ENCODE peak calls at places on chromosomes 12 and 14, in four cellular contexts. S is upper lobe of right lung, V is aorta, L is BJ. J is an unnamed sample.

GRCh38 chr12:24212496-24212895 is 263.0 kb upstream of the SOX5 start:
- DNase-seq in S (no peak), L (no peak), V (no peak), J (no peak)

GRCh38 chr12:57837779-57838562 is 8.6 kb downstream of the CTDSP2 start:
- DNase-seq in V (peak), S (peak), L (no peak), J (peak)

GRCh38 chr12:92144631-92145480 is 790 bp downstream of the BTG1 start:
- DNase-seq in V (peak), L (no peak), S (peak), J (no peak)

GRCh38 chr14:58712357-58712756 is 74.6 kb downstream of the DACT1 start:
- DNase-seq in V (no peak), S (no peak), L (no peak), J (no peak)

GRCh38 chr14:34340226-34340625 is 121.8 kb downstream of the SPTSSA start:
- DNase-seq in L (no peak), V (no peak), S (no peak), J (no peak)

GRCh38 chr14:96357216-96357615 is 5.9 kb downstream of the ATG2B start:
- DNase-seq in V (no peak), L (no peak), S (no peak), J (no peak)

GRCh38 chr14:73494593-73494992 is 3.9 kb downstream of the RIOX1 start:
- DNase-seq in V (no peak), L (no peak), S (no peak), J (no peak)

GRCh38 chr12:85036736-85037135 is 585 bp downstream of the LRRIQ1 start:
- DNase-seq in V (no peak), L (no peak), S (no peak), J (no peak)

GRCh38 chr12:7221486-7221885 is 32.0 kb downstream of the PEX5 start:
- DNase-seq in L (no peak), S (no peak), V (no peak), J (no peak)

GRCh38 chr14:40850191-40850590 is 756.5 kb upstream of the LRFN5 start:
- DNase-seq in V (no peak), S (no peak), L (no peak), J (no peak)

GRCh38 chr12:131612092-131612755 is 98.7 kb upstream of the SFSWAP start:
- DNase-seq in S (no peak), L (no peak), V (no peak), J (no peak)
- H3K4me3 ChIP-seq in S (no peak), L (no peak), V (no peak), J (no peak)

DNA sequence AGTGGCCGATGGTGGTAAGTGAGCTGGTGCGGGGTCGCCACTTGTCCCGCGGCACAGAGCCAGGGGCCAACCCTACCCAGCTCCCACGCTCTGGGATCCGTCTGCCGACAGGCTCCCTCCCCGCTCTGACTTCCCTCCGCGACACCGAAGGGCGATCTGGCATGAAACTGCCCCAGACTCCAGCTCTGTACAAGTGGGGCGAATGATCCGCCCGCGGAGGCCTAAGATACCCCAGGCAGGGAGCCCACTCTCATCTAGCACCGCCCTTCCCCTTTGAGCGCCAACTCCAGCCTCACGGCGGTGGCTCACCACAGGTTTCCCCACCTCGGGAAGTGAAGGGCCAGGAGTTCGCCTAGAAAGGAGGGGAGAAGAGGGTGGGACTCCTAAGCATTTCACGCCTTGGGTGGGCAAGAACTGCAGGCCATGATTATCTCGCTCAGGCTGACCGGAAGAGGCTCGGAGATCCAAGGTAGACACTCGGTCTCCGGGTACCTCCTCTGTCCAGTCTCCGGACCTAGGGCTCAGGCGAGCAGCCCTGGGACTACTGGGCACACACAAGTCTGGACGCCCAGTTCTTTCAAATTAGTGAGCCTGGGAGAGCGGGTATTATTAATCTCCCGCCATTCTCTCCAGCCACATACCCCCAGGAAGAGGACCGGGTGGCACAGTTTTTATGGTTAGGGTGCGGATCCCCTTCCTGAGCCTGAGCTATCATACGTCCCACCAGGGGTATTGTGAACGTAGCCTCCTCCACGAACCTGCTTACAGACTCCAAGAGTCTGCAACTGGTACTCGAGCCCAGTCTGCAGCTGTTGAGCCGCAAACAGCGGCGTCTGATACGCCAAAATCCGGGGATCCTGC is 849 bp downstream of the WNT1 start:
- DNase-seq in V (no peak), S (no peak), L (no peak), J (no peak)
- H3K4me3 ChIP-seq in V (no peak), S (peak), L (peak), J (no peak)

DNA sequence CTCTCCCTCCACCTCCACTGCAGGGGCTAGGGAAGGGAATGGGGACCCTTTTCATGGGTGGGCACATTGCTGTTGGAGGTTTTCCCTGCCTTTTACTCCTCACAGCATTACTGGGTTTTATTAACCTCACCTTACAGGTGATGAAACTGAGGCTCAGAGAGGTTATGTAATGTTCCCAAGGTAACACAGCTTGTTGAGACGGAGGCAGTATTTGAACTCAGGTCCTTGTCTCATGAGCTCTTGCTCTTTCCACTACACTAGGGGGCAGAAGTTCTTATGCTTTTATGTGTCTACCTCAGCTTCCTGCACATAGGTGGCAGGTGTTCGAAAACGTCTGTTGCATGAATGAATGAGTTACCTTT is 11.7 kb downstream of the CISTR start:
- DNase-seq in V (no peak), S (no peak), L (no peak), J (no peak)
- H3K4me3 ChIP-seq in V (peak), S (no peak), L (no peak), J (no peak)

GRCh38 chr12:6207254-6207942 is 7.2 kb downstream of the CD9 start:
- DNase-seq in L (no peak), V (no peak), S (no peak), J (no peak)
- H3K4me3 ChIP-seq in L (no peak), V (no peak), S (no peak), J (no peak)

GRCh38 chr14:102819176-102819628 is 42.0 kb downstream of the TRAF3 start:
- DNase-seq in V (no peak), S (no peak), L (no peak), J (no peak)
- H3K4me3 ChIP-seq in V (no peak), S (no peak), L (no peak), J (no peak)

DNA sequence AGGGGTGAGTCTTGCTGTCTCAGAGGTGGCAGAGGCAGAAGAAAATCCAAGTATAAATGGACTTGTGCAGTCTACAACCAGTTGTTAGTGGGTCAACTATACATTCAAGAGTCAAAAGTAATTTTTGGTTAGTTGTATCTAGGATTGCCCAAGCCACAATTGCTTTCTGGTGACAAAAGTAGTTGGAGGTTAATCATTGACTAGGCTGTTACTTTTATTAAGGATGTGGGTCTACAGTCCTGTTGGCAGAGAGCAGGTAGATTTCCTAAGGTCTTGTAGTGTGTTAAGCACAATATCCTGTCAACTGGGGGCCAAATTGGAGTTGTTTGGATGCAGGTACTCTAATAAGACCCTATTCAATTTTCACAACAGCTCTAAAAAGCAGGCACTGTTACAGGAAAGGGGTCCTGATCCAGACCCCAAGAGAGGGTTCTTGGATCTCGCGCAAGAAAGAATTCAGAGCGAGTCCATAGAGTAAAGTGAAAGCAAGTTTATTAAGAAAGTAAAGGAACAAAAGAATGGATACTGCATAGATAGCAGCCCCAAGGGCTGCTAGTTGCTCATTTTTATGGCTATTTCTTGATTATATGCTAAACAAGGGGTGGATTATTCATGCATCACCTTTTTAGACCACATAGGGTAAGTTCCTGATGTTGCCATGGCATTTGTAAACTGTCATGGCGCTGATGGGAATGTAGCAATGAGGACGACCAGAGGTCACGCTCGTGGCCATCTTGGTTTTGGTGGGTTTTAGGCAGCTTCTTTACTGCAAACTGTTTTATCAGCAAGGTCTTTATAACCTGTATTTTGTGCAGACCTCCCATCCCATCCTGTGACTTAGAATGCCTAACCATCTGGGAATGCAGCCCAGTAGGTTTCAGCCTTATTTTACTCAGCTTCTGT is 232.6 kb upstream of the SRRM4 start:
- DNase-seq in V (no peak), L (no peak), S (no peak), J (no peak)
- H3K4me3 ChIP-seq in V (no peak), L (no peak), S (no peak), J (no peak)

DNA sequence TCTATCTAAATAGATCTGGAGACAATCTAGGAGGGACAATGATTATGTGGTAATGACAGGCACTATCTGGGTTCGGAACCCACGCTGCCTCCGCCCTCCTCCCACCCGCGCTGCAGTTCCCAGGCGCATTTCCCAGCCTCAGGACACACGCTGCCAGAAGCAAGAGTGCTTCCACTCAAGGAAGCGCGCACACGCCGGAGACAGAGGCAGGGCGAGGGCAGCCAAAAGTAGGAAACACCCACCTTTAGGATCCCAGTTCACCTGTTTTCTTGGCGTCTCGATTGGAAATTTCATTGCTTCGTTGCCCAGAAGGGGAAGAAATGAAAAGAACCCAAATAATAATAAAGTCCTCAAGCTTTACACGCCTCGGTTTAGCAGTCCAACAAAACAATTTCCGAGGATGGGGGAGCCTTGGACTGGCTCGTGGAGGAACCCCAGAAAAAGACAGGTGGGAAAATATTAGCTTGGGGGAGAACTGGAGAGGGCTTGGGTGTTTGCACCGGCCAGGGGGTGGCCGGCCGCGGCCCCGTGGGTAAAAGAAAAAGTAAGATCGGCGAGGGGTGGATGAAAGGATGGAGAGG is 474 bp downstream of the KCNK10 start:
- DNase-seq in S (no peak), V (no peak), L (no peak), J (no peak)
- H3K4me3 ChIP-seq in S (no peak), V (no peak), L (no peak), J (peak)

DNA sequence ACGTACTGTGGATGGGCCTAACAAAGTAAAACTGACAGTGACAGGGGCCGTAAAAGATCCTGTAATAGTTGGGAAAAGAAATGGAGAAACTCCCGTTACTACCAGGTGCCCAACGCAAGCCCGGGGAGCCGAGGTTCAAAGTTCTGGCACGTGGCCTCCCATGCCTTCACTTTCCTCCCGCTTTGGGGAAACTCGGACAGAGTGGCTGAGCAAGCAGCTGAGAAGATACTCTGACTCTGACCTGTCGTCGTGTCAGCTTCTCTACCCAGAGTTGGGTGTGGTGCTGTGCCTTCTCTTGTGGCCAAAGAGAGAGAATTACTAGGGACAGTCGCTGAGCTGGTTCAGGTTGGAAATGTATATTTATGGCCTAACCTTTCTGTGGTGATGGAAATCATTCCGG is 1.7 kb downstream of the B4GALNT3 start:
- DNase-seq in S (no peak), V (no peak), L (no peak), J (no peak)
- H3K4me3 ChIP-seq in S (no peak), V (peak), L (no peak), J (no peak)

DNA sequence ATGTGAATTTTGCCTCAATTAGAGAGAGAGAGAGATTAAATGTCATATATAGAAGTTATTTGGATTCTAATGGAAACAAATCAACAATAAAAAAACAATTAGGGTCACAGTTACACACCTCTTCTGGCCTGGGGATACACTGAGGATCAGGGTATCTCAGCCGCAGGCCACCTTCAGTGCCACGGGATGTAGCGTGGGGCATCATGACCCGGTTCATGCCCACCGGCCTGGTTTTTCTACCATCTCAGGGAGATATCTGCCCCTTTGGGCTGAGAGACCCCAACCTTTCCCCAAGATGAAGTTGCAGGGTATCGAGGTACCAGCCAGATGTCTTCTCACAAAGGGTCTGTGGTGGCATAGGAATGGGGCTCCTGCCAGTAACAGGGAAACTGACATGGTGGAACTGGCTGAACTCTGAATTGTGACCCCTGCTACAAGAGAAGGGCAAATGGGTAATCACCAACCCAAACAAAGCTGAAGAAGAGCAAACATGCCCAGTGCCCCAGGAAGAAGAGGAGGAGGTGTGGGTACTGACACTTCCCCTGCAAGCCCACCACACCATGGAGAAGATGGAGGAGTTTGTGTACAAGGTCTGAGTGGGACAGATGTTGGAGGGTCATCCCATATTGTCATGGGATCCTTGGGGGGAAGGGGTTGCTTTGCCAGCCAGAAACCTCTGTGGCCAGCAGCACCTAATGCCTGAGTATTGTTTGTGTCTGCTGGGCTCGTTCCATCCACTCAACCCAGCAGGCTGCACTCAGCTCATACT is 19.5 kb downstream of the SERPINA3 start:
- DNase-seq in L (no peak), S (no peak), V (no peak), J (no peak)
- H3K4me3 ChIP-seq in L (no peak), S (no peak), V (no peak), J (no peak)

GRCh38 chr14:64979336-64980074 is 7.2 kb upstream of the FNTB start:
- DNase-seq in S (no peak), V (no peak), L (no peak), J (no peak)

GRCh38 chr14:64986578-64987571 is at the start of gene FNTB:
- DNase-seq in V (peak), S (peak), L (peak), J (peak)

GRCh38 chr14:64983439-64984310 is 3.0 kb upstream of the FNTB start:
- DNase-seq in V (no peak), L (no peak), S (no peak), J (no peak)
- H3K4me3 ChIP-seq in V (no peak), L (peak), S (peak), J (peak)